ENCODE peak calls at places on chromosomes 6 and 20, in ten cellular contexts. I, R, Z, Q, D, U, Y, C, G and H are unnamed samples.

GRCh38 chr6:108452725-108453195 is 108.0 kb upstream of the FOXO3 start:
- DNase-seq in Q (no peak), Y (no peak), G (no peak), R (no peak), U (no peak), C (no peak), Z (peak; percentile 35), I (no peak), D (no peak), H (no peak)

GRCh38 chr6:39003072-39003471 is 45.5 kb upstream of the GLP1R start:
- DNase-seq in Q (no peak), C (no peak), U (no peak), G (no peak), I (no peak), Z (no peak), R (no peak), D (no peak), Y (no peak), H (no peak)

GRCh38 chr6:72619883-72620696 is 1.8 kb upstream of the KCNQ5 start:
- DNase-seq in C (peak; percentile 34), U (peak; percentile 41), I (no peak), Q (peak; percentile 65), D (no peak), Y (no peak), G (no peak), R (no peak), Z (no peak), H (peak; percentile 30)

GRCh38 chr6:159831373-159831679 is 31.2 kb downstream of the PNLDC1 start:
- DNase-seq in C (no peak), G (no peak), Z (no peak), Q (no peak), I (no peak), U (no peak), R (no peak), Y (no peak), D (no peak), H (peak; percentile 28)

GRCh38 chr20:21510414-21510971 is 3.4 kb downstream of the NKX2-2 start:
- DNase-seq in R (no peak), I (no peak), U (no peak), Q (no peak), Y (no peak), G (no peak), C (no peak), D (no peak), Z (no peak), H (no peak)

GRCh38 chr6:63560806-63561672 is 11.2 kb upstream of the LOC128125822 start:
- DNase-seq in Q (no peak), R (peak; percentile 62), I (no peak), Z (no peak), Y (no peak), D (peak; percentile 83), C (no peak), U (no peak), G (no peak), H (no peak)

GRCh38 chr6:158638393-158638792 is 6.2 kb downstream of the DYNLT1 start:
- DNase-seq in I (no peak), Z (no peak), C (peak; percentile 17), D (no peak), R (no peak), Y (no peak), U (no peak), G (no peak), Q (no peak), H (no peak)

GRCh38 chr6:7646394-7646793 is 56.4 kb downstream of the SNRNP48 start:
- DNase-seq in Y (no peak), G (no peak), Z (no peak), D (no peak), R (no peak), Q (no peak), C (no peak), I (no peak), U (no peak), H (no peak)

GRCh38 chr6:8499540-8499939 is 64.2 kb upstream of the SLC35B3 start:
- DNase-seq in Y (no peak), D (no peak), C (no peak), Z (no peak), U (no peak), G (no peak), Q (no peak), R (peak; percentile 10), I (no peak), H (no peak)

GRCh38 chr6:36070252-36070651 is 42.6 kb downstream of the MAPK14 start:
- DNase-seq in R (no peak), Z (no peak), Y (no peak), I (no peak), Q (no peak), G (no peak), D (no peak), U (no peak), C (no peak), H (no peak)

GRCh38 chr6:163098827-163099469 is 315.6 kb upstream of the QKI start:
- DNase-seq in R (no peak), Q (no peak), I (no peak), U (no peak), D (no peak), Z (no peak), G (no peak), Y (no peak), C (no peak), H (no peak)
- TF ChIP-seq EP300 in R (no peak), Q (no peak), I (no peak), U (no peak), D (no peak), Z (no peak), G (no peak), Y (no peak), C (no peak), H (no peak)

GRCh38 chr6:24524801-24525200 is 30.0 kb downstream of the ALDH5A1 start:
- DNase-seq in Y (no peak), G (no peak), R (peak; percentile 33), U (no peak), C (no peak), Q (no peak), I (no peak), Z (no peak), D (no peak), H (no peak)
- TF ChIP-seq CTCF in Y (no peak), G (no peak), R (peak; percentile 55), U (peak; percentile 24), C (no peak), Q (peak; percentile 61), I (no peak), Z (no peak), D (peak; percentile 44), H (no peak)

GRCh38 chr20:63054103-63054474 is 47.3 kb upstream of the BHLHE23 start:
- DNase-seq in Y (no peak), R (no peak), U (no peak), I (peak; percentile 18), Q (no peak), C (peak; percentile 10), Z (no peak), D (no peak), G (peak; percentile 34), H (no peak)
- TF ChIP-seq POLR2A in Y (no peak), R (no peak), U (no peak), I (no peak), Q (no peak), C (no peak), Z (no peak), D (no peak), G (no peak), H (no peak)

GRCh38 chr6:161284653-161285052 is 10.8 kb upstream of the AGPAT4 start:
- DNase-seq in D (no peak), Y (no peak), C (no peak), Z (no peak), Q (no peak), I (no peak), G (no peak), R (no peak), U (no peak), H (no peak)
- TF ChIP-seq EP300 in D (no peak), Y (no peak), C (no peak), Z (no peak), Q (no peak), I (no peak), G (no peak), R (no peak), U (no peak), H (no peak)

GRCh38 chr20:59428441-59429205 is 128.2 kb downstream of the EDN3 start:
- DNase-seq in C (no peak), I (no peak), R (peak; percentile 18), G (no peak), D (no peak), U (no peak), Z (no peak), Q (no peak), Y (no peak), H (no peak)
- TF ChIP-seq CTCF in C (no peak), I (no peak), R (no peak), G (no peak), D (peak; percentile 12), U (no peak), Z (no peak), Q (no peak), Y (no peak), H (no peak)

GRCh38 chr20:17680836-17681740 is 954 bp downstream of the RRBP1 start:
- DNase-seq in Y (peak; percentile 62), Z (peak; percentile 88), C (peak; percentile 87), G (peak; percentile 92), I (peak; percentile 91), Q (no peak), U (peak; percentile 88), D (peak; percentile 95), R (peak; percentile 58), H (peak; percentile 89)
- TF ChIP-seq POLR2A in Y (no peak), Z (peak; percentile 14), C (no peak), G (no peak), I (no peak), Q (peak; percentile 52), U (no peak), D (no peak), R (no peak), H (no peak)